ENCODE peak calls at places on chromosomes 4 and X, in seven cellular contexts. One of them, this sample, is unnamed.

GRCh38 chr4:113643505-113643904 is 118.0 kb downstream of the CAMK2D start:
- DNase-seq in AG09309: no peak
- DNase-seq in cardiac muscle cell: no peak
- DNase-seq in fibroblast of mammary gland: no peak
- DNase-seq in PC-3: no peak
- DNase-seq in ovary: no peak
- DNase-seq in astrocyte of the spinal cord: no peak
- DNase-seq in this sample: no peak

GRCh38 chrX:45070116-45071007 is 130.3 kb downstream of the DIPK2B start:
- DNase-seq in AG09309: peak
- DNase-seq in cardiac muscle cell: peak
- DNase-seq in fibroblast of mammary gland: peak
- DNase-seq in PC-3: peak
- DNase-seq in ovary: no peak
- DNase-seq in astrocyte of the spinal cord: peak
- DNase-seq in this sample: peak

GRCh38 chr4:151034829-151035228 is 19.7 kb upstream of the LRBA start:
- DNase-seq in AG09309: no peak
- DNase-seq in cardiac muscle cell: no peak
- DNase-seq in fibroblast of mammary gland: no peak
- DNase-seq in PC-3: no peak
- DNase-seq in ovary: no peak
- DNase-seq in astrocyte of the spinal cord: no peak
- DNase-seq in this sample: no peak

GRCh38 chr4:95693594-95693993 is 144.8 kb upstream of the UNC5C start:
- DNase-seq in AG09309: no peak
- DNase-seq in cardiac muscle cell: no peak
- DNase-seq in fibroblast of mammary gland: peak
- DNase-seq in PC-3: peak
- DNase-seq in ovary: no peak
- DNase-seq in astrocyte of the spinal cord: peak
- DNase-seq in this sample: no peak

GRCh38 chrX:3968749-3969148 is 255.3 kb upstream of the PRKX start:
- DNase-seq in AG09309: no peak
- DNase-seq in cardiac muscle cell: no peak
- DNase-seq in fibroblast of mammary gland: no peak
- DNase-seq in PC-3: no peak
- DNase-seq in ovary: no peak
- DNase-seq in astrocyte of the spinal cord: no peak
- DNase-seq in this sample: no peak

GRCh38 chr4:96103086-96103485 is 263.2 kb downstream of the PDHA2 start:
- DNase-seq in AG09309: no peak
- DNase-seq in cardiac muscle cell: peak
- DNase-seq in fibroblast of mammary gland: no peak
- DNase-seq in PC-3: no peak
- DNase-seq in ovary: no peak
- DNase-seq in astrocyte of the spinal cord: no peak
- DNase-seq in this sample: no peak

GRCh38 chr4:23966720-23967119 is 76.9 kb upstream of the PPARGC1A start:
- DNase-seq in AG09309: no peak
- DNase-seq in cardiac muscle cell: peak
- DNase-seq in fibroblast of mammary gland: peak
- DNase-seq in PC-3: no peak
- DNase-seq in ovary: no peak
- DNase-seq in astrocyte of the spinal cord: no peak
- DNase-seq in this sample: no peak

GRCh38 chr4:98728433-98728832 is 70.0 kb upstream of the TSPAN5 start:
- DNase-seq in AG09309: peak
- DNase-seq in cardiac muscle cell: no peak
- DNase-seq in fibroblast of mammary gland: peak
- DNase-seq in PC-3: peak
- DNase-seq in ovary: no peak
- DNase-seq in astrocyte of the spinal cord: peak
- DNase-seq in this sample: peak

GRCh38 chrX:19195243-19195610 is 73.0 kb upstream of the ADGRG2 start:
- DNase-seq in AG09309: no peak
- DNase-seq in cardiac muscle cell: no peak
- DNase-seq in fibroblast of mammary gland: no peak
- DNase-seq in PC-3: no peak
- DNase-seq in ovary: no peak
- DNase-seq in astrocyte of the spinal cord: no peak
- DNase-seq in this sample: no peak

GRCh38 chr4:19823781-19824180 is 427.9 kb upstream of the SLIT2 start:
- DNase-seq in AG09309: no peak
- DNase-seq in cardiac muscle cell: no peak
- DNase-seq in fibroblast of mammary gland: no peak
- DNase-seq in PC-3: no peak
- DNase-seq in ovary: no peak
- DNase-seq in astrocyte of the spinal cord: no peak
- DNase-seq in this sample: no peak

GRCh38 chrX:39854772-39855747 is 242.7 kb downstream of the BCOR start:
- DNase-seq in AG09309: no peak
- DNase-seq in cardiac muscle cell: no peak
- DNase-seq in fibroblast of mammary gland: no peak
- DNase-seq in PC-3: no peak
- DNase-seq in ovary: no peak
- DNase-seq in astrocyte of the spinal cord: no peak
- DNase-seq in this sample: no peak

GRCh38 chr4:139823746-139824145 is 158.1 kb downstream of the MGST2 start:
- DNase-seq in AG09309: no peak
- DNase-seq in cardiac muscle cell: no peak
- DNase-seq in fibroblast of mammary gland: no peak
- DNase-seq in PC-3: no peak
- DNase-seq in ovary: no peak
- DNase-seq in astrocyte of the spinal cord: no peak
- DNase-seq in this sample: no peak

GRCh38 chr4:81635747-81636146 is 164.0 kb upstream of the RASGEF1B start:
- DNase-seq in AG09309: no peak
- DNase-seq in cardiac muscle cell: peak
- DNase-seq in fibroblast of mammary gland: no peak
- DNase-seq in PC-3: peak
- DNase-seq in ovary: no peak
- DNase-seq in astrocyte of the spinal cord: no peak
- DNase-seq in this sample: no peak

GRCh38 chrX:119667111-119667928 is 25.6 kb downstream of the SEPTIN6 start:
- DNase-seq in AG09309: no peak
- DNase-seq in cardiac muscle cell: no peak
- DNase-seq in fibroblast of mammary gland: peak
- DNase-seq in PC-3: no peak
- DNase-seq in ovary: peak
- DNase-seq in astrocyte of the spinal cord: no peak
- DNase-seq in this sample: no peak

GRCh38 chr4:8847764-8848163 is 23.9 kb downstream of the HMX1 start:
- DNase-seq in AG09309: no peak
- DNase-seq in cardiac muscle cell: peak
- DNase-seq in fibroblast of mammary gland: no peak
- DNase-seq in PC-3: no peak
- DNase-seq in ovary: peak
- DNase-seq in astrocyte of the spinal cord: no peak
- DNase-seq in this sample: no peak

GRCh38 chrX:96906741-96907140 is 23.0 kb downstream of the RPA4 start:
- DNase-seq in AG09309: no peak
- DNase-seq in cardiac muscle cell: no peak
- DNase-seq in fibroblast of mammary gland: peak
- DNase-seq in PC-3: peak
- DNase-seq in ovary: no peak
- DNase-seq in astrocyte of the spinal cord: peak
- DNase-seq in this sample: no peak

GRCh38 chr4:17055788-17056187 is 157.3 kb upstream of the LDB2 start:
- DNase-seq in AG09309: peak
- DNase-seq in cardiac muscle cell: no peak
- DNase-seq in fibroblast of mammary gland: peak
- DNase-seq in PC-3: no peak
- DNase-seq in ovary: no peak
- DNase-seq in astrocyte of the spinal cord: peak
- DNase-seq in this sample: peak

GRCh38 chr4:1299301-1299860 is 9.7 kb downstream of the MAEA start:
- DNase-seq in AG09309: no peak
- DNase-seq in cardiac muscle cell: no peak
- DNase-seq in fibroblast of mammary gland: no peak
- DNase-seq in PC-3: no peak
- DNase-seq in ovary: peak
- DNase-seq in astrocyte of the spinal cord: no peak
- DNase-seq in this sample: no peak

GRCh38 chrX:68146054-68146453 is 287.2 kb downstream of the OPHN1 start:
- DNase-seq in AG09309: peak
- DNase-seq in cardiac muscle cell: peak
- DNase-seq in fibroblast of mammary gland: peak
- DNase-seq in PC-3: peak
- DNase-seq in ovary: no peak
- DNase-seq in astrocyte of the spinal cord: peak
- DNase-seq in this sample: peak

GRCh38 chrX:70527053-70527452 is 82.4 kb downstream of the DLG3 start:
- DNase-seq in AG09309: no peak
- DNase-seq in cardiac muscle cell: no peak
- DNase-seq in fibroblast of mammary gland: no peak
- DNase-seq in PC-3: no peak
- DNase-seq in ovary: no peak
- DNase-seq in astrocyte of the spinal cord: no peak
- DNase-seq in this sample: no peak

GRCh38 chrX:102976793-102977495 is 39.9 kb downstream of the RAB40AL start:
- DNase-seq in AG09309: peak
- DNase-seq in cardiac muscle cell: no peak
- DNase-seq in fibroblast of mammary gland: peak
- DNase-seq in PC-3: peak
- DNase-seq in ovary: no peak
- DNase-seq in astrocyte of the spinal cord: no peak
- DNase-seq in this sample: peak

GRCh38 chr4:165096776-165097175 is 15.9 kb downstream of the TMEM192 start:
- DNase-seq in AG09309: peak
- DNase-seq in cardiac muscle cell: peak
- DNase-seq in fibroblast of mammary gland: peak
- DNase-seq in PC-3: peak
- DNase-seq in ovary: no peak
- DNase-seq in astrocyte of the spinal cord: peak
- DNase-seq in this sample: peak

GRCh38 chr4:73603307-73603710 is 16.9 kb downstream of the RASSF6 start:
- DNase-seq in AG09309: peak
- DNase-seq in cardiac muscle cell: no peak
- DNase-seq in fibroblast of mammary gland: peak
- DNase-seq in PC-3: peak
- DNase-seq in ovary: no peak
- DNase-seq in astrocyte of the spinal cord: peak
- DNase-seq in this sample: no peak

GRCh38 chr4:1843852-1844251 is 12.1 kb downstream of the LETM1 start:
- DNase-seq in AG09309: no peak
- DNase-seq in cardiac muscle cell: peak
- DNase-seq in fibroblast of mammary gland: peak
- DNase-seq in PC-3: no peak
- DNase-seq in ovary: no peak
- DNase-seq in astrocyte of the spinal cord: no peak
- DNase-seq in this sample: peak

GRCh38 chr4:153127773-153128494 is 76.3 kb upstream of the TRIM2 start:
- DNase-seq in AG09309: no peak
- DNase-seq in cardiac muscle cell: peak
- DNase-seq in fibroblast of mammary gland: peak
- DNase-seq in PC-3: peak
- DNase-seq in ovary: peak
- DNase-seq in astrocyte of the spinal cord: peak
- DNase-seq in this sample: peak
- H3K4me3 ChIP-seq in AG09309: no peak
- H3K4me3 ChIP-seq in cardiac muscle cell: no peak
- H3K4me3 ChIP-seq in fibroblast of mammary gland: no peak
- H3K4me3 ChIP-seq in PC-3: peak
- H3K4me3 ChIP-seq in ovary: no peak
- H3K4me3 ChIP-seq in astrocyte of the spinal cord: peak
- H3K4me3 ChIP-seq in this sample: peak

DNA sequence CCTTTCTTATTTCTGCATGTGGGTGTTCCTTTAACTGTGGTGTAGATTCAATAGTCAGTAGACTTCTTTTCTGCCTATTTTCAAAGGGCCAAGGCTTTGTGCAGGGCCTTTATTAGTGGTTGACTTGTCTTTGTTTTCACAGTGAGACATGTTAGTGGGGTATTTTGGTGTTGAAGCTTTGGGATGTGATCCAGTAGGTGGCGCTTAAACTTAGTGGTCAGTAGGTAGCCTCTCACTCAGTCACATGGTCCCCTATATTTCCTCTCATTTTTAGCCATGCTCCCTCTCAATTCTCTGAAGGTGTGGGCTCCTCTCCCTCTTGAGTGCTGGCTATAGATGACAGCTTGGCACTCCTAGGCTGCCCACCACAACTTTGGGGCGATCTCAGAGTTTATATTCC is 23.4 kb upstream of the SLC10A7 start:
- DNase-seq in AG09309: no peak
- DNase-seq in cardiac muscle cell: peak
- DNase-seq in fibroblast of mammary gland: peak
- DNase-seq in PC-3: peak
- DNase-seq in ovary: no peak
- DNase-seq in astrocyte of the spinal cord: peak
- DNase-seq in this sample: peak
- TF ChIP-seq CTCF in AG09309: peak
- TF ChIP-seq CTCF in cardiac muscle cell: peak
- TF ChIP-seq CTCF in fibroblast of mammary gland: peak
- TF ChIP-seq CTCF in PC-3: peak
- TF ChIP-seq CTCF in ovary: no peak
- TF ChIP-seq CTCF in astrocyte of the spinal cord: peak
- TF ChIP-seq CTCF in this sample: peak

DNA sequence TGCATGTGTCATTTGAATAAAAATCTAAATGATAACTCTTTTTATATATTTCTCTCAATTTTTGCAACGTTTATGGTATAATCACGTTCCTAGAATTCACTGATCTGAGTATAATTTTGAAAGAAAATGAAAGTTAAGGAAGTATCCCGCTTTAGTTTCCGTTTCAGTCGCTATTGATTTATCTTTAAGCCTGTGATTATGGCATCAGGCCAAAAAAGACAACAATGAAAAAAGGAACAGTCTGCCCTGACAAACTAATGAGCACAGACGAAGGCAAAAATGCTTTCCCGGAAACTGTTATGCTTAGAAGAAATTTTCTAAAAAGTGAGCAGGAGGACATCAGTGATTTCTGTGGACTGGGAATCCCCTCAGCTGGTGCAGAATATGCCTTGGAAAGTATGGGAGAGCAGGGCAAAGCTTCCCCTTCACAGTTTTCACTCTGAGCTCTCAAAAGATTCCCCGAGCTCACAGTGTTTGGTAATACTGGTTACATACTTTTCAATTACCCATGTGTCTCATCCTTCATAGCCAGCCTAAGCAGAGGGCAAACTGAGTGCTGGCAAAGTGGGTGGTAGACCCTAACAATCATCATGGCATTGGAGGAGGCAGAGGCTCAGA is 5.1 kb upstream of the CXCL10 start:
- DNase-seq in AG09309: no peak
- DNase-seq in cardiac muscle cell: no peak
- DNase-seq in fibroblast of mammary gland: peak
- DNase-seq in PC-3: no peak
- DNase-seq in ovary: no peak
- DNase-seq in astrocyte of the spinal cord: peak
- DNase-seq in this sample: no peak
- H3K4me3 ChIP-seq in AG09309: no peak
- H3K4me3 ChIP-seq in cardiac muscle cell: no peak
- H3K4me3 ChIP-seq in fibroblast of mammary gland: peak
- H3K4me3 ChIP-seq in PC-3: no peak
- H3K4me3 ChIP-seq in ovary: peak
- H3K4me3 ChIP-seq in astrocyte of the spinal cord: peak
- H3K4me3 ChIP-seq in this sample: no peak

DNA sequence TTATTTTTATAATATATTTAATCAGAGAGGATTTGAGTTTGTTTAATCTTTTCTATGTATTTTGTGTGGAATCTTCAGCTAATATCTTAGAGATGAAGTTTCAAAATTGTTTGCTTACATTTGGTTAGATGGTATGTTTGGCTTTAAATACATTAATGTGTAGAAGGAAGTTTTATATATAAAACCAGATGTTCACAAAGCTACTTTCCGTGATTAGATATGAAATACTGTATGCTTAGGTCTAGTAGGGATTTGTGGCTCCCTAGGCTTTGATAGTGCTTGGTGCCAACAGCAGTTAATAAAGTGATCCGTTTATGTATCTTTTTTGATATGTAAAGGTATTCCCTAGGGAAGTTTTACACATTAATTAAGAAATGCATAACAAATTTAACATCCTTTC is 223.0 kb downstream of the ARHGAP10 start:
- DNase-seq in AG09309: no peak
- DNase-seq in cardiac muscle cell: no peak
- DNase-seq in fibroblast of mammary gland: no peak
- DNase-seq in PC-3: no peak
- DNase-seq in ovary: no peak
- DNase-seq in astrocyte of the spinal cord: no peak
- DNase-seq in this sample: no peak
- TF ChIP-seq CTCF in AG09309: no peak
- TF ChIP-seq CTCF in cardiac muscle cell: no peak
- TF ChIP-seq CTCF in fibroblast of mammary gland: no peak
- TF ChIP-seq CTCF in PC-3: no peak
- TF ChIP-seq CTCF in ovary: no peak
- TF ChIP-seq CTCF in astrocyte of the spinal cord: no peak
- TF ChIP-seq CTCF in this sample: no peak